ENCODE peak calls at places on chromosome 10, in four cellular contexts. X, F, S and A are unnamed samples. For H3K9me3 and H3K4me1, the result is how much of the 10 kb centered on the place peaks cover.

GRCh38 chr10:32956365-32957197 is 1.4 kb downstream of the ITGB1 start:
- DNase-seq in F (no peak), X (no peak), S (no peak), A (no peak)

GRCh38 chr10:8577681-8578080 is 523.2 kb downstream of the GATA3 start:
- DNase-seq in S (no peak), X (no peak), F (no peak), A (no peak)

GRCh38 chr10:91077549-91078017 is 142.9 kb upstream of the PCGF5 start:
- DNase-seq in F (peak), S (no peak), X (no peak), A (peak)

GRCh38 chr10:89063465-89063864 is 72.9 kb downstream of the FAS start:
- DNase-seq in F (no peak), S (no peak), X (no peak), A (no peak)

GRCh38 chr10:13627459-13628310 is 40.9 kb downstream of the PRPF18 start:
- DNase-seq in X (no peak), F (no peak), S (no peak), A (no peak)

GRCh38 chr10:120145107-120145506 is 252.6 kb downstream of the SEC23IP start:
- DNase-seq in S (no peak), F (no peak), X (no peak), A (no peak)

GRCh38 chr10:7915923-7916322 is 97.6 kb downstream of the TAF3 start:
- DNase-seq in S (no peak), F (no peak), X (no peak), A (no peak)

GRCh38 chr10:29287635-29288034 is 1.2 kb upstream of the LYZL1 start:
- DNase-seq in F (no peak), X (no peak), S (no peak), A (no peak)

GRCh38 chr10:8768854-8769253 is 714.4 kb downstream of the GATA3 start:
- DNase-seq in S (no peak), F (no peak), X (no peak), A (no peak)

GRCh38 chr10:54853883-54854282 is 52.9 kb upstream of the PCDH15 start:
- DNase-seq in S (no peak), F (no peak), X (no peak), A (no peak)

GRCh38 chr10:1648648-1649047 is 88.7 kb downstream of the ADARB2 start:
- DNase-seq in S (no peak), X (no peak), F (no peak), A (no peak)

GRCh38 chr10:111035542-111035941 is 41.3 kb upstream of the ADRA2A start:
- DNase-seq in X (no peak), F (no peak), S (no peak), A (no peak)
- H3K9me3 ChIP-seq in X (under half), F (under half), S (under half), A (under half)

GRCh38 chr10:68572151-68572550 is 12.0 kb downstream of the TET1 start:
- DNase-seq in X (no peak), F (no peak), S (no peak), A (no peak)
- H3K4me1 ChIP-seq in X (under half), F (under half), S (under half), A (under half)

DNA sequence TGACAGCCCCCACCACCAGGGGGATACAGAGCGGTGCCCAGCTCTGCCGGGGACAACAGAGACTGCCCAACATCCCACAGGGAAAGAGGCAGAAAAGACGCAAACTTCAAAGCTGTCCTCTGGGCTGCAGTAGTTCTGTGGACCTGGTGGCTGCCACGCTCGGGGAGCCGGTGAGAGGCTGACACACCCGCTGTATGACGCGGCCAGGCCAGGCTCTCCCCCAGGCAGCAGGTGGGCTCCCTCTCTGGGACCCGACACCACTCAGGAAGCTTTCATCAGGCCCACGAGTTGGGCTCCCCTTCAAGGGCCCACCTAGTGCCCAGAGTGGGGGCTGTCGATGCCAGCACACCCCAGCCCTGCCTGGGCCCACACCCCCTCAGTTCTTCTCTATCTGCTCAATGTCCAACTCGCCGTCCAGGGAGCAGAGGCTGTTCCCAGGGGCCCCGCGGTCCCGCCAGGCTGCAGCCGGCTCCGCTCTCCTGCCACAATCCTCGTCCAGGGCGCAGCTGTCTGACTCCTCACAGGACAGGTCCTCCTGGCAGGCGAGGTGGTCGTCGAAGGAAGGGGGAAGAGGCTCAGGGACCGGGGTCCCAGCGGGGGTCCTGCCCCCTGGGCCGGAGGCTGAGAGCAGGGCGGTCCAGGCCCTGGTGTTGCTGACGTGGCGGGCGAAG is 121.2 kb downstream of the FAM53B start:
- DNase-seq in X (no peak), S (no peak), F (no peak), A (no peak)
- H3K27ac ChIP-seq in X (no peak), S (no peak), F (no peak), A (no peak)

DNA sequence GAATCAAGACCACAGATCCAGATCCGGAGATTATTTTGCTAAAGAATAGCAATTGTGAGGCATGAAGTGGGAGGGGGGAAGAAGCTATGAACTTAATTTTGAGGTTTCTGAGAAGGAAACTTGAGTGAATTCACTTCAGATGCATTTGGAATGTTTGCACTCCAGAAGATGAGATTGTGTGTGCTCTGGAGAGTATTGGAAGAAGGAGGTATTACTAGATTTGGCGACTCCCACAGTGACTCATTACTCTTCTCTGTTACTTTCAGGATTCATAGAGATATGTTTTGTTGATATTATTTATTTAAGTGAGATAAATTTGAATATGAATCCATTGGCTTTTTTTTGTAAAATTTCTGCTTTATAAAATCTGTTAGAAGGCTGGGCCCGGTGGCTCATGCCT is 80.7 kb downstream of the ANKRD30A start:
- DNase-seq in X (no peak), F (no peak), S (no peak), A (no peak)
- H3K9me3 ChIP-seq in X (under half), F (under half), S (under half), A (under half)

DNA sequence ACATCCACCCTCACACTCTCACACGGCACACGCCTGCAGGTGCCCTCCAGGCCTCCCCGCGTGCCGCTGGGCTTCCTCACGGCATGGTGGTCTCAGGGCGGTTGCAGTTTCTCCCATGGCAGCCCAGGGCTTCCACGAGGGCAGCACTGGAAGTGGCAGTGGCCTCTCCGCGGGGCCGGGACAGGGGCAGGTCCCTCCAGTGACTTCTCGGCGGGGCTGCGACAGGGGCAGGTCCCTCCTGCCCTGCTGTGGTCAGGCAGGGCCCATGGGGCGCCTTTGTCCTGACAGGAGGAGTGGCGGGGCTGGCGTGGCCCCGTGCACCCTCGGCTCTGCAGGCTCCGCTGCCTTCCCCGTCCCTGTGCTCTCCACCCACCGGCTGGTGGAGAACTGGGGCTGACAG is 19.0 kb downstream of the PWWP2B start:
- DNase-seq in F (no peak), S (no peak), X (no peak), A (no peak)
- H3K4me1 ChIP-seq in F (under half), S (under half), X (half or more), A (under half)

GRCh38 chr10:98388086-98388655 is 26.8 kb downstream of the PYROXD2 start:
- DNase-seq in S (no peak), F (no peak), X (no peak), A (no peak)

GRCh38 chr10:98384531-98385133 is 30.4 kb downstream of the PYROXD2 start:
- DNase-seq in X (no peak), F (no peak), S (no peak), A (no peak)

GRCh38 chr10:98380493-98381339 is 34.3 kb downstream of the PYROXD2 start:
- DNase-seq in X (no peak), S (no peak), F (no peak), A (no peak)

GRCh38 chr10:98382691-98383101 is 32.3 kb downstream of the PYROXD2 start:
- DNase-seq in F (no peak), X (no peak), S (no peak), A (no peak)

DNA sequence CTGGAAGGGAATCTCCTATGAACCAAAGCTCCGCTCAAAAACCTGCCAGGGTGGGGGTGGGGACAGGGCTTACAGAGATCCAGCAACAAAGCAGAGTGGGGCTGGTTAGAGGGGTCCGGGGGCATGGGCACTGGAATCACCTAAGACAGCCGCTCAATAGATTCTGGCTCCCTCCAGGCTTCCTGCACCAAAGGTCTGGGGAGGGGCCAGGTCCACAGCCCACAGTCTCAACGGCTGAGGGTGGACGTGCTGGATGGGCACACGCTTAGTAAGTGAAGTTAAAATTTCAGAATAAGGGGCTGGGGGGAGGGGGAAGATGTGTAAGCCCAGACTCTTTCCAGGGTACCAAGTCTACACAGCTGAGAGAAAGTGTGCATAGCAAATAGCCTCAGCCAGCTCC is 31.1 kb downstream of the PYROXD2 start:
- DNase-seq in X (no peak), S (no peak), F (no peak), A (no peak)
- H3K27ac ChIP-seq in X (no peak), S (no peak), F (no peak), A (no peak)

DNA sequence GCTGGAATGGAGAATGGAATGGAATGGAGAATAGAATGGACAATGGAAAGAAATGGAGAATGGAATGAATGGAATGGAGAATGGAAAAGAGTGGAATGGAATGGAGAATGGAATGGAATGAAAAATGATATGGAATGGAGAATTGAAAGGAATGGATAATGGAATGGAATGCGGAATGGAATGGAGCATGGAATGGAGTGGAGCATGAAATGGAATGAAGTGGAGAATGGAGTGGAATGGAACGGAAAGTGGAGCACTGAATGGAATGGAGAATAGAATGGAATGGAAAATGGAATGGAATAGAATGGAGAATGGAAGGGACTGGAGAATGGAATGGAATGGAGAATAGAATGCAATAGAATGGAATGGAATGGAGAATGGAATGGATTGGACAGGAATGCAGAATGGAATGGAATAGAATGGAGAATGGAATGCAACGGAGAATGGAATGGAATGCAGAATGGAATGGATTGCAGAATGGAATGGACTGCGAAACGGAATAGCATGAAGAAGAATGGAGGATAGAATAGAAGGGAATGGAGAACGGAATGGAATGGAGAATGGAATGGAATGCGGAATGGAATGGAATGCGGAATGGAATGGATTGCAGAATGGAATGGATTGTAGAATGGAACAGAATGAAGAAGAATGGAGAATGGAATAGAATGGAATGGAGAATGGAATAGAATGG is 89.4 kb downstream of the NSUN6 start:
- DNase-seq in S (no peak), X (no peak), F (no peak), A (no peak)
- H3K9me3 ChIP-seq in S (under half), X (under half), F (under half), A (under half)

GRCh38 chr10:78966182-78966787 is 102.5 kb upstream of the ZMIZ1 start:
- DNase-seq in X (no peak), F (no peak), S (no peak), A (no peak)

GRCh38 chr10:78964952-78965633 is 103.7 kb upstream of the ZMIZ1 start:
- DNase-seq in S (peak), F (no peak), X (no peak), A (peak)

GRCh38 chr10:78968300-78968943 is 100.3 kb upstream of the ZMIZ1 start:
- DNase-seq in F (no peak), S (no peak), X (no peak), A (no peak)

GRCh38 chr10:78968960-78969359 is 99.8 kb upstream of the ZMIZ1 start:
- DNase-seq in F (no peak), S (no peak), X (no peak), A (no peak)

DNA sequence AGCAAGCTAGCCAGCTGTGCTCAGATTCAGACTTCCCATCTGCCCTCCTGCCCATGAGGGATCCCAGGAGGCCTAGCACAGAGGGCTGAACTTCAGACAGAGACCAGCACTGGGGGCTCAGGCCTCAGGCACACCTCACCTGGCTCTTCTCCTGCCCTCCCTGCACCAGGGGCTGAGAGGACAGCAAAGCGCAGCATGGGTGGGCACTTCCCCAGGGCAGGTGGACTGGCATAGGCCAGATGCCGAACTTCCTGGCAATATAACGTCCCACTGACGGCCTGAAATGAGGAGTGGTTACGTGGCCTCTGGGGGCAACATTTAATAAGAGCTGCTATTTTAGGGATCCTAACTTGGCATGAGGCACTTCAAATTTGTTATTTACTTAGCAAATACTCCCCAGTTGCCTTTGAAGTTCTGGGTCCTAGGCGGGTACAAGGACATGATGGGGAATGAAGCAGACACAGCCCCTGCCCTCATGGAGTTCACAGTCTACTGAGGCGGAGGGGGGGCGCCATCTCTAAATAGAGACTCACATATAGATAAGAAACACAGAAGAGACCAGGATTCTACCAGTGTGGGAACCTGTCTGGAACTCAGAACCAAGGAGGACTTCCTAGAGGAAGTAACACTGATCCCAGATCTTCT is 101.8 kb upstream of the ZMIZ1 start:
- DNase-seq in X (no peak), F (no peak), S (no peak), A (no peak)
- H3K4me1 ChIP-seq in X (under half), F (under half), S (under half), A (under half)